ENCODE peak calls at places on chromosomes 3 and 15, in six cellular contexts. O, P, L, Z, I and X are unnamed samples.

GRCh38 chr3:109081746-109082510 is 36.0 kb downstream of the MORC1 start:
- DNase-seq in O (peak), P (peak), L (peak), Z (peak), I (peak), X (peak)

GRCh38 chr15:57607570-57608000 is 15.9 kb downstream of the MYZAP start:
- DNase-seq in O (no peak), P (no peak), L (no peak), Z (peak), I (no peak), X (no peak)

GRCh38 chr3:79286882-79287281 is 480.9 kb downstream of the ROBO1 start:
- DNase-seq in O (no peak), P (no peak), L (no peak), Z (no peak), I (no peak), X (no peak)

GRCh38 chr3:34842706-34843478 is 796.4 kb upstream of the ARPP21 start:
- DNase-seq in O (no peak), P (no peak), L (no peak), Z (no peak), I (no peak), X (no peak)

GRCh38 chr3:64357481-64357880 is 132.2 kb upstream of the PRICKLE2 start:
- DNase-seq in O (no peak), P (no peak), L (no peak), Z (no peak), I (no peak), X (no peak)

GRCh38 chr3:158842946-158843345 is 41.1 kb downstream of the MFSD1 start:
- DNase-seq in O (no peak), P (no peak), L (no peak), Z (no peak), I (no peak), X (no peak)

GRCh38 chr3:53708001-53708621 is 138.1 kb downstream of the CHDH start:
- DNase-seq in O (no peak), P (peak), L (no peak), Z (no peak), I (peak), X (no peak)

GRCh38 chr3:180414157-180414556 is 187.8 kb upstream of the TTC14 start:
- DNase-seq in O (no peak), P (no peak), L (no peak), Z (no peak), I (no peak), X (no peak)

GRCh38 chr3:155083313-155083905 is 3.3 kb downstream of the MME start:
- DNase-seq in O (no peak), P (no peak), L (no peak), Z (no peak), I (no peak), X (no peak)

GRCh38 chr15:40875996-40876740 is 2.1 kb upstream of the RHOV start:
- DNase-seq in O (no peak), P (no peak), L (no peak), Z (no peak), I (no peak), X (no peak)

GRCh38 chr15:48556159-48556897 is 89.2 kb downstream of the FBN1 start:
- DNase-seq in O (no peak), P (no peak), L (no peak), Z (no peak), I (no peak), X (no peak)

GRCh38 chr15:35444557-35445204 is 101.3 kb downstream of the DPH6 start:
- DNase-seq in O (peak), P (peak), L (peak), Z (peak), I (no peak), X (peak)

DNA sequence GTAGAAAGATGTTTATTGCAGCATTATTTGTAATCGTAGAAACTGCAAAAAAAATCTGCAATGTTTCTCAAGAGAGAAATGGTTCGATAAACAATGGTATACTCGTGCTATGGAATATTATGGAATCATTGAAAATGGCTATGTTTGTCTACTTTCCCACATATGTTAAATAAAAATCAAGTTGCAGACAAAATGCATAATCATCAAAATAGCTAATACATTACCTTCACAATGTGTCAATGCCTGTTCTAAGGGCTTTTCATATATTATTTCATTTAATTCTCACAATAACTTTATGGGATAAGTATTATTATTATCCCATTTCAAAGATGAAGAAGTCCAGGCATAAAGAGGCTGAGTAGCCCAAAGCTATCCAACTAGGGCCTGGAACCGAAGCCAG is 2.2 kb upstream of the EIF2B5 start:
- DNase-seq in O (no peak), P (no peak), L (no peak), Z (no peak), I (no peak), X (no peak)
- TF ChIP-seq GABPA in O (no peak), P (no peak), L (no peak), Z (no peak), I (no peak), X (no peak)

DNA sequence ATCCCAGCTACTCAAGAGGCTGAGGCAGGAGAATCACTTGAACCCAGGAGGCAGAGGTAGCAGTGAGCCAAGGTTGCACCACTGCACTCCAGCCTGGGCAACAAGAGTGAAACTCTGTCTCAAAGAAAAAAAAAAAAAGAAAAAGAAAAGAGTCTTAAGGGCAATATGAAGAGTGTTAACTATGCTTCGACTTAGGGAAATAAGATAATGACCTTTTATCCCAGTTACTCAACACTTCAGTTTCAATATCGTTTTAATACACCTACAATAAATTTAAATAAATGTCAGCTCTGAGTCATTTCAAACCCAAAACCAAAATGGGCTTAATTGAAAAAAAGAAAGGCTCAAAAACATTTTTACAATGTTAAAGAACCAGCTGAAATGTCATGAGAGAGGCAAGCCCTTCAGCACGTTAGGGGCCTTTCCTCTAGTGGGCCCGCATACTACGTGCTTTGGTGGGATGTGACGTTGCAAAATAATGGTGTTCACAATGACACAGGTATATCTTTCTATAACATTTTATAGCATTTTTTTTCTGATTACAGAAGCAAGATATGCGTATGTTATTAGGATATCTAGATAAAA is 15.3 kb downstream of the FYCO1 start:
- DNase-seq in O (no peak), P (no peak), L (no peak), Z (no peak), I (no peak), X (no peak)
- TF ChIP-seq GABPA in O (no peak), P (no peak), L (no peak), Z (no peak), I (no peak), X (no peak)

DNA sequence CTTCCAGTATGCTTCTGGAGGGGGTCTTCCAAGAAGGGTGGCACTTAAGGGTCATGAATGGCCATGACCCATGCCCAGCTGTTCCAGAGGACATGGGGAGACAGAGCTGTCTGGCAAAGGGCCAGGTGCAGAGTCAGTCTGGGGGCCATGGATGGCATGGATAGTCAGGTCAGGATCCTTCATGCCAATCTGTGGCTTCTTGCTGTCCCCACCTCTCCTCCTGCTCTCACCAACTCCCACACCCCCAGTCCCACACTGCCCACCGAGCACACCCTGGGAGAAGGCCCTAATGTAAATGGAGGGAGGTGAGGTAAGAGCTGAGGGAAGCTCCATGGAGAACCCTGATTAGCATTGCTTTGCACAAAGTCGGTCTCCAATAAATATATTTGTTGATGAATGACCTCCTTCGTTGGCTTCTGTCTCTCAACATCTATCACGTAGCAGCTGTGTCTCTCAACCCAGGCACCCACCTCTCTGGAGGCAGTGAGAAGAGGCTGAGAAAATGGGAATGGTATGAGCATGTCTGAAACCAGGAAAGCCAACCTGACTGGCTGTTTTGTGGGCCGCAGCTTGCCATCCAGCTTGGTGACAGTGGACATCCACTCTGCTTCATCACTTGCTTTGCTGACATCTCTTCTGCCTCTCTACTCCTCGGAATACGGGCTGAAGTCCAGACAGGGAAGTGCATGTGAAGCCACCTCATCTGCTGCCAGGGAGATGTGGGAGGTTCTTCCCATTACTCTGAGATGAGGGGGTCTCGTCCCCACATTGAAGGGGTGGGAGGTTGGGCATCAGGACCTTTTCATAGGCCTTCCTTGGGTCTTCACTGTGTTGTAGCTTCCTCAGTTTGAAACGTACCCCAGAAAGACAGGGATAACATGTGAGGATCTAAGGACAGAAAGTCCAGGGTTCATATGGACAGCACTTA is 37.7 kb upstream of the RAB6B start:
- DNase-seq in O (no peak), P (no peak), L (no peak), Z (no peak), I (peak), X (no peak)
- TF ChIP-seq GABPA in O (no peak), P (no peak), L (no peak), Z (no peak), I (no peak), X (no peak)

GRCh38 chr3:171811059-171811912 is 1.0 kb upstream of the PLD1 start:
- DNase-seq in O (peak), P (peak), L (no peak), Z (peak), I (no peak), X (peak)

GRCh38 chr3:171811913-171812321 is 1.6 kb upstream of the PLD1 start:
- DNase-seq in O (no peak), P (no peak), L (no peak), Z (no peak), I (no peak), X (no peak)

GRCh38 chr3:171809513-171810277 is 588 bp downstream of the PLD1 start:
- DNase-seq in O (peak), P (peak), L (no peak), Z (peak), I (peak), X (peak)

GRCh38 chr3:171812811-171813210 is 2.5 kb upstream of the PLD1 start:
- DNase-seq in O (no peak), P (no peak), L (no peak), Z (no peak), I (no peak), X (no peak)

GRCh38 chr3:171810278-171811058 is at the start of gene PLD1:
- DNase-seq in O (peak), P (peak), L (no peak), Z (peak), I (peak), X (peak)
- TF ChIP-seq GABPA in O (no peak), P (no peak), L (no peak), Z (no peak), I (no peak), X (peak)

GRCh38 chr15:58766290-58766689 is 4.8 kb upstream of the MINDY2 start:
- DNase-seq in O (no peak), P (no peak), L (no peak), Z (no peak), I (no peak), X (no peak)

GRCh38 chr15:58770857-58771620 is at the start of gene MINDY2:
- DNase-seq in O (peak), P (peak), L (peak), Z (peak), I (peak), X (peak)

GRCh38 chr15:58771621-58772235 is 626 bp downstream of the MINDY2 start:
- DNase-seq in O (no peak), P (peak), L (no peak), Z (no peak), I (no peak), X (peak)

GRCh38 chr15:58773024-58773423 is 1.9 kb downstream of the MINDY2 start:
- DNase-seq in O (no peak), P (no peak), L (no peak), Z (no peak), I (peak), X (no peak)

GRCh38 chr15:58770519-58770856 is 614 bp upstream of the MINDY2 start:
- DNase-seq in O (no peak), P (peak), L (no peak), Z (no peak), I (no peak), X (no peak)
- TF ChIP-seq GABPA in O (no peak), P (no peak), L (no peak), Z (no peak), I (no peak), X (no peak)

DNA sequence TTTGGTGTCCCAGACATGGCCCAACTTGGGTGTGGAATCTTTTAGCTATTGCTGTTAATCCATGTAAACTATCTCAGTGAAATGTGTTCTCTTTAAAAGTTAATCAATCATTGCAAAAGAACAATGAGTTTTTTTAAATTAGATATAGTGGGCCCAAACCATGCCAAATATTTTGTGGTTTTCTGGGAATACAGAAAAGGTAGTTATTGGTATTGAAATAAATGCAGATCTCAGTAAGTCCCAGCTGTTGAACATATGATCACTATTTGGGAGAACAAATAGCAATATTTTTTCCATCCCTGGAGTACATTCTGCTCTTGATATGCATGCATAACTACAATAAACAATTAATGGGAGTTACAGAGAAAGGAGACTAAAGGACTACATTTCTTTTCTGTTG is 36.0 kb upstream of the LEKR1 start:
- DNase-seq in O (no peak), P (no peak), L (no peak), Z (no peak), I (no peak), X (no peak)
- TF ChIP-seq GABPA in O (no peak), P (no peak), L (no peak), Z (no peak), I (no peak), X (no peak)

DNA sequence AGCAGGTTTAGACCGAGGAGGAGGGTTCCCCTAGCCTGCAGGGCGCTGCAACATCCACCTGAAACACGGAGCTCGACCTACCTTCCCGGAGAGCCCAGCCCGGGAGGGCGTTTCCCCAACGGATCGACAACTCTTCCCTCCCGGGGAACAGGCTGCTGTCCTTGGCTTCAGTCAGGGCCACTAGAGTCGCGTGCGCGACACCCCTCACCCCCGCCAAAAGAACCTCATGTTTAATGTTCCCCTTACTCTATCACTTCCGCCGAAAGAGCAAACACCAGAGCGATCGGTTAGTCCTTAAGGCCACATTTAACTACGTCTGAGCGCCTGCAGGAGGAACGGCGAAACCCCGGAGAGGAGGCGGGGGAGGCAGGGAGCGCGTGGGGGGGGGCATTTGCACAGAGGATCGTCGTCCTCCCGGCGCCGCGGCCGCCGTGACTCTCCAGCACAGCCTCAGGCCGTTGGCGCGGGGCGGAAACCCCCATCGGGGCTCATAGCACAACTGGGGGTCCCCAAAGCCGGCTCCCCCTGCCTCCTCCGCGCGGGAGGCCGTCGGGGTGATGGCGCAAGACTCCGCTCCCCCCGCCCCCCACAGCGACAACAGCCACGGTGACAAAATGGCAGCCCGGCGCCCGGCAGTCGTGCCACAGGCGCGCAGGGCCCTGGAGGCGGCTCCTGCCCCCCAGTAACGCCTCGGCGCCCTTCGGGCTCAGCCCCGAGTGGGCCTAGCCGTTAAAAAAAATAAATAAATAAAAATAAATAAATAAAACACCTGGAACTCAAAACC is 3.2 kb downstream of the ANP32A start:
- DNase-seq in O (peak), P (peak), L (no peak), Z (peak), I (peak), X (peak)
- TF ChIP-seq GABPA in O (no peak), P (no peak), L (peak), Z (no peak), I (no peak), X (peak)

GRCh38 chr15:61133361-61133760 is 95.7 kb downstream of the RORA start:
- DNase-seq in O (no peak), P (no peak), L (no peak), Z (no peak), I (no peak), X (no peak)
- TF ChIP-seq GABPA in O (no peak), P (no peak), L (no peak), Z (no peak), I (no peak), X (no peak)

GRCh38 chr3:173396191-173397041 is 1.1 kb upstream of the NLGN1 start:
- DNase-seq in O (peak), P (no peak), L (no peak), Z (no peak), I (peak), X (no peak)
- TF ChIP-seq GABPA in O (no peak), P (no peak), L (no peak), Z (no peak), I (no peak), X (no peak)